ENCODE peak calls at places on chromosomes 16 and 17, in six cellular contexts. K is fibroblast of the aortic adventitia, H is MM.1S, D is Peyer's patch, X is heart left ventricle, C is prostate gland. T is an unnamed sample.

GRCh38 chr16:29898786-29899515 is 399 bp downstream of the SEZ6L2 start:
- DNase-seq in K (no peak), H (no peak), D (no peak), X (no peak), C (no peak), T (no peak)

GRCh38 chr17:8057691-8058114 is 18.8 kb downstream of the ALOX15B start:
- DNase-seq in K (peak; percentile 84), H (peak; percentile 77), D (peak; percentile 54), X (no peak), C (peak; percentile 72), T (peak; percentile 76)

GRCh38 chr17:76751416-76751993 is 13.6 kb downstream of the MFSD11 start:
- DNase-seq in K (no peak), H (no peak), D (no peak), X (no peak), C (no peak), T (no peak)

GRCh38 chr16:35795361-35796029 is 2336.1 kb downstream of the TP53TG3F start:
- DNase-seq in K (no peak), H (peak; percentile 14), D (no peak), X (no peak), C (no peak), T (no peak)

GRCh38 chr16:28538733-28539596 is at the start of gene NUPR1:
- DNase-seq in K (peak; percentile 100), H (no peak), D (peak; percentile 47), X (peak; percentile 90), C (peak; percentile 99), T (peak; percentile 93)

GRCh38 chr17:17151962-17152361 is 54.2 kb downstream of the PLD6 start:
- DNase-seq in K (peak; percentile 95), H (no peak), D (peak; percentile 39), X (peak; percentile 91), C (peak; percentile 71), T (peak; percentile 95)

GRCh38 chr17:44541884-44542581 is 15.3 kb upstream of the FZD2 start:
- DNase-seq in K (no peak), H (no peak), D (no peak), X (no peak), C (no peak), T (no peak)

GRCh38 chr17:38825762-38826247 is 684 bp upstream of the CWC25 start:
- DNase-seq in K (no peak), H (no peak), D (no peak), X (no peak), C (no peak), T (no peak)

GRCh38 chr16:53502331-53503269 is at the start of gene AKTIP:
- DNase-seq in K (peak; percentile 53), H (peak; percentile 72), D (peak; percentile 44), X (no peak), C (peak; percentile 76), T (peak; percentile 37)

GRCh38 chr16:15653227-15653626 is 3.2 kb downstream of the NDE1 start:
- DNase-seq in K (peak; percentile 89), H (no peak), D (no peak), X (no peak), C (peak; percentile 44), T (peak; percentile 69)

GRCh38 chr17:75854111-75854748 is 905 bp downstream of the WBP2 start:
- DNase-seq in K (peak; percentile 63), H (no peak), D (no peak), X (no peak), C (no peak), T (peak; percentile 62)

GRCh38 chr17:17713839-17714238 is 32.6 kb downstream of the RAI1 start:
- DNase-seq in K (peak; percentile 61), H (no peak), D (no peak), X (no peak), C (no peak), T (peak; percentile 67)

GRCh38 chr16:7449808-7450207 is 117.2 kb downstream of the RBFOX1 start:
- DNase-seq in K (no peak), H (no peak), D (no peak), X (no peak), C (no peak), T (no peak)

GRCh38 chr16:3214904-3215600 is 19.9 kb downstream of the ZNF200 start:
- DNase-seq in K (no peak), H (peak; percentile 57), D (peak; percentile 21), X (no peak), C (no peak), T (no peak)

GRCh38 chr17:68085751-68086445 is 50.4 kb downstream of the KPNA2 start:
- DNase-seq in K (no peak), H (peak; percentile 61), D (peak; percentile 50), X (no peak), C (no peak), T (no peak)

GRCh38 chr17:75998327-75998795 is 2.3 kb upstream of the CDK3 start:
- DNase-seq in K (no peak), H (no peak), D (no peak), X (peak; percentile 16), C (no peak), T (peak; percentile 28)

GRCh38 chr17:57938061-57938502 is 17.1 kb downstream of the CUEDC1 start:
- DNase-seq in K (no peak), H (no peak), D (no peak), X (no peak), C (no peak), T (no peak)

GRCh38 chr17:77322534-77323412 is 182.0 kb downstream of the SEC14L1 start:
- DNase-seq in K (peak; percentile 99), H (no peak), D (peak; percentile 66), X (peak; percentile 92), C (no peak), T (peak; percentile 98)

GRCh38 chr17:68197091-68197996 is 50.5 kb upstream of the AMZ2 start:
- DNase-seq in K (no peak), H (no peak), D (no peak), X (no peak), C (no peak), T (no peak)

GRCh38 chr17:38673714-38674012 is 1.1 kb downstream of the EPOP start:
- DNase-seq in K (no peak), H (peak; percentile 17), D (peak; percentile 27), X (no peak), C (no peak), T (no peak)

GRCh38 chr16:78638371-78638770 is 538.9 kb downstream of the WWOX start:
- DNase-seq in K (no peak), H (no peak), D (no peak), X (no peak), C (no peak), T (no peak)

GRCh38 chr16:4795181-4795827 is at the start of gene SMIM22:
- DNase-seq in K (no peak), H (no peak), D (no peak), X (no peak), C (no peak), T (no peak)

DNA sequence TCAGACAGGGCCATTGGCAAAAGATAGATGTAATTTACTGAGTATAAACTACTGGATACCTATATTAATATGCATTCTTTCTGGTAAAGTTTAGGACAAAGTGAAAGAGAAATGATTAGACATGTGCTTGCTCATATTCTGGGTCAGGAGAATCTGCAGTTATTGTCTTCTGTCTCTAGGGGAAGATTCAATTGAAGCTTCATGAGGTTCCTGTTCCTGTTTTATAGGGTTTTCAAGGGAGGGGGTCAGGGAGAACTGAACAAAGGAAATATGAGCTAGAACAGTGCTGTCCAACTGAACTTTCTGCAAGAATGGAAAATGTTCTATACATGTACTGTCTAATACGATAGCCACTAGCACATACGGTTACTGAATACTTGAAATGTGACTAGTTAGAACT is 59.3 kb upstream of the CORO6 start:
- DNase-seq in K (no peak), H (peak; percentile 18), D (no peak), X (no peak), C (no peak), T (no peak)
- TF ChIP-seq CTCF in K (peak; percentile 3), H (no peak), D (no peak), X (no peak), C (no peak), T (peak; percentile 11)

DNA sequence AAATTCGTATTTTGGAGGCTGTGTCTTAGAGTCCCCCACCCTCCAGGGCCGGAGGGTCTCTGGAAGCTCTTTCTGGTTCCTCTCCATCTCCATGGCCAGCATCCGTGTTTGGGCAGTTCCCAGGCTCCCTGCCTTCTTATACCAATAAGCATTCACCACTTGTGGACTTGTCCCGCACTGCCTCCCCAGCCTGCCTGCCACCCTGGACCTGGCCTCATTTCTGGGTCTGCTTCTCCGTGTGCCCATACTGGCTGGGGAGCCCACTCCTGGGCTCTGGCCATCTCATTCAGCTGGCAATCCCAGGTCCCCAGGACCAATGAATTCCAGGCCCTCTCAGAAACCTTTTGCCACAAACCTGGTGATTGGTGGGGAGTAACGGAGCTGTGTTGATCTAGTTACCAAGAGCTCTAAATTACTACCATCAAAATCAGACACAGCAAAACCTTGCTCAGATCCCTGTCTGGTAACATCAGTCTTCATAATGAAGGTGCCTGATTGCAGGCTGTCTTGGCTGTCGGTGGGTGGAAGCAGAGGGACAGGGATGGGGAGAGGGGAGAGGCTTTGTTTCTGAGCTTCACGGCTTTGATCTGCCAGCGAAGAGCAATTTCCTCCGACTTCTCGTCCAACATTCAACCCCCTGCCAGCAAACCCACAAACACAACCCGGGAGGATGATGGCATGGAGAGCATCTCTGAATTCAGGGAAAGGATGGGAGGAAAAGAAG is 27.7 kb upstream of the CRHR1 start:
- DNase-seq in K (no peak), H (no peak), D (no peak), X (no peak), C (no peak), T (no peak)
- TF ChIP-seq CTCF in K (no peak), H (no peak), D (no peak), X (no peak), C (no peak), T (no peak)

DNA sequence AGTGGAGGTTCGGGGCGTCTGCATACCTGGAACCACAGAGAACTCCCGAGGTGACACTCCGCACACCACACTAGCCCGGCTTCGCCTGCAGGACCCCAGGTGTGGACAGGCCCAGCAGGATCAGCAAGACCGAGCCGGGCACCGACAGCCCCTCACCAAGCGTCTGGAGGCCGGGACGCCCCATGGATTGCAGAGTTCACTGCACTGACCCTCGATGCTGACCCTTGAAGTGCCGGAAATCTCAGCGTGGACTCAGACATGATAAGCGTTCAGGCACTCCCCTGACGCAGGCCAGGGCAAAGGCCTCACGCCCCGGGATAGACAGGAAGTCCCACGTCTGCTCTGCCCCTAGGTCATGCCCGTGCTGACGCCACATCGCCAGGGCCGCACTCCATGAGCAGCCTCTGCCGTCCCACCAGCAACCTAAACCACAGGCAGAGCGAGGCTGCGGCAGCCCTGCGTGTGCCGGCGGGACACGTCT is 26.0 kb downstream of the ACSF3 start:
- DNase-seq in K (no peak), H (no peak), D (no peak), X (peak; percentile 55), C (no peak), T (no peak)
- TF ChIP-seq CTCF in K (no peak), H (no peak), D (no peak), X (no peak), C (no peak), T (no peak)

DNA sequence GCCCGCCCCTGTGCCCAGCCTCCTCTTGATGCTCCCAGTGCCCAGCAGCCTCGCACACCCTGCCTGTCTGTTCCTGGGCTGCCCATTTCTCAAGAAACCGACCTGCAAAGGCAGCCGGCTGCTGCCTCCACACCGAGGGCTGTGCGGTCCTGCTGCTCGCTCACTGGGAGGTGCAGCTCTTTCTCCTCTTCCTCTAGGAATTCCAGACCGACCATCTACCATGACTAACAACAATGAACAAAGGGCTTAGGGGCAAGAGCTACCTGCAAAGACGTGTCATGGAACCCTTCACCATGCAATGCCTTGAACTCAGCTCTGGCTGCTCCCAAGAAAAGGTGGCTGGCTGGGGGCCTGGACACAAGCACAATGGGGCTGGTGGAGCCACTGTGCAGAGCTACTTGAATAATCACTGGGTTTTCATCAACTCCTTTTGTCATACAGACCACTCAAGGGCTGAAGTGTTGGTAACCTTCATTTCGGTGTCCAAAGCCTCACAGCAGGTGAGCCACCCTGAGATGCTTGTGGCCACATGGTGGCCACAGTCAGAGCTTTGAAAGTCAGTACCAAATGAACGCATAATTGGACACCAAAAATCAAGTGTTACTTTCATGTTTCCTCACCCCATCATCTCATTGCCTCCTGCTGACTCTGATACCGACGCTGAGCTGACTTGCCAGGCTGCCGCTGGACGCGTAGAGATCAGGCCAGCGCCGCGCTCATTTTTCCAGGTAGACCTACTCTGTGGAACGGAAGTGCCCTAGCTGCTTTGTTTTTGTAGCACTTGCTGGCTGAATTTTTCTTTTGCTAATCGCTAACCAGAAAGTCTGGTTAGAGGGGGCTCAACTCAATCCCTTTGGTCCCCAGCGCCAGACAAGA is 19.8 kb downstream of the CYB561 start:
- DNase-seq in K (no peak), H (no peak), D (no peak), X (no peak), C (no peak), T (no peak)
- TF ChIP-seq CTCF in K (no peak), H (no peak), D (no peak), X (no peak), C (no peak), T (no peak)

T was measured in HFFc6.